ENCODE peak calls at places on chromosomes 7 and 10, in eight cellular contexts. R, L, T, V, C, W, H and G are unnamed samples.

GRCh38 chr7:44713680-44714335 is 34.8 kb upstream of the ZMIZ2 start:
- DNase-seq in R (no peak), L (no peak), T (no peak), V (no peak), C (no peak), W (no peak), H (no peak), G (no peak)

GRCh38 chr7:105802611-105803520 is 73.5 kb downstream of the ATXN7L1 start:
- DNase-seq in R (no peak), L (no peak), T (no peak), V (no peak), C (no peak), W (no peak), H (no peak), G (peak)

GRCh38 chr7:150378853-150379589 is at the start of gene ZNF775:
- DNase-seq in R (peak), L (peak), T (peak), V (peak), C (peak), W (peak), H (peak), G (peak)

GRCh38 chr10:55500931-55501559 is 700.0 kb upstream of the PCDH15 start:
- DNase-seq in R (no peak), L (peak), T (peak), V (no peak), C (no peak), W (peak), H (no peak), G (peak)

GRCh38 chr7:71482284-71482683 is 350.3 kb downstream of the GALNT17 start:
- DNase-seq in R (no peak), L (no peak), T (no peak), V (no peak), C (no peak), W (no peak), H (no peak), G (no peak)

GRCh38 chr7:47944536-47945260 is 3.6 kb downstream of the PKD1L1 start:
- DNase-seq in R (no peak), L (no peak), T (no peak), V (no peak), C (no peak), W (no peak), H (no peak), G (no peak)

GRCh38 chr7:32167256-32167655 is 97.0 kb upstream of the PDE1C start:
- DNase-seq in R (no peak), L (no peak), T (no peak), V (no peak), C (no peak), W (no peak), H (no peak), G (no peak)

GRCh38 chr10:112379635-112380296 is 5.8 kb downstream of the ACSL5 start:
- DNase-seq in R (no peak), L (no peak), T (no peak), V (no peak), C (peak), W (no peak), H (no peak), G (peak)

GRCh38 chr10:91642831-91643692 is 10.2 kb upstream of the PPP1R3C start:
- DNase-seq in R (no peak), L (no peak), T (no peak), V (no peak), C (no peak), W (no peak), H (no peak), G (no peak)

GRCh38 chr7:112789824-112790650 is at the start of gene TMEM168:
- DNase-seq in R (peak), L (peak), T (peak), V (peak), C (peak), W (peak), H (peak), G (peak)

GRCh38 chr10:18400201-18400910 is 251.0 kb downstream of the NSUN6 start:
- DNase-seq in R (no peak), L (no peak), T (peak), V (no peak), C (peak), W (peak), H (no peak), G (peak)

GRCh38 chr10:67925449-67926005 is 41.1 kb downstream of the SIRT1 start:
- DNase-seq in R (no peak), L (no peak), T (no peak), V (no peak), C (no peak), W (no peak), H (no peak), G (no peak)

GRCh38 chr7:100678291-100678984 is 4.9 kb downstream of the GNB2 start:
- DNase-seq in R (no peak), L (no peak), T (no peak), V (no peak), C (peak), W (no peak), H (no peak), G (no peak)

GRCh38 chr7:44052771-44053365 is 8.4 kb downstream of the DBNL start:
- DNase-seq in R (peak), L (no peak), T (no peak), V (peak), C (peak), W (no peak), H (no peak), G (no peak)

GRCh38 chr10:52390388-52390787 is 76.3 kb downstream of the DKK1 start:
- DNase-seq in R (no peak), L (no peak), T (no peak), V (no peak), C (no peak), W (no peak), H (no peak), G (no peak)

GRCh38 chr10:104337985-104338735 is at the start of gene ITPRIP:
- DNase-seq in R (peak), L (no peak), T (peak), V (peak), C (peak), W (peak), H (peak), G (peak)

GRCh38 chr10:116771891-116772290 is 29.5 kb upstream of the HSPA12A start:
- DNase-seq in R (peak), L (no peak), T (no peak), V (no peak), C (no peak), W (no peak), H (no peak), G (no peak)

GRCh38 chr10:104199567-104199966 is 32.6 kb downstream of the CFAP43 start:
- DNase-seq in R (no peak), L (no peak), T (no peak), V (no peak), C (no peak), W (no peak), H (no peak), G (no peak)

GRCh38 chr7:14761506-14762296 is 140.8 kb downstream of the DGKB start:
- DNase-seq in R (no peak), L (peak), T (no peak), V (peak), C (peak), W (no peak), H (no peak), G (no peak)

GRCh38 chr10:129730272-129730992 is 233.6 kb downstream of the EBF3 start:
- DNase-seq in R (no peak), L (no peak), T (no peak), V (no peak), C (no peak), W (no peak), H (no peak), G (no peak)

GRCh38 chr7:50497068-50497642 is 47.0 kb upstream of the FIGNL1 start:
- DNase-seq in R (no peak), L (no peak), T (no peak), V (no peak), C (peak), W (no peak), H (no peak), G (no peak)

GRCh38 chr7:151008143-151008510 is 16.2 kb downstream of the ATG9B start:
- DNase-seq in R (no peak), L (no peak), T (no peak), V (no peak), C (no peak), W (no peak), H (no peak), G (no peak)

GRCh38 chr7:158374586-158374985 is 213.0 kb downstream of the PTPRN2 start:
- DNase-seq in R (no peak), L (no peak), T (no peak), V (no peak), C (no peak), W (no peak), H (no peak), G (no peak)

GRCh38 chr10:71263376-71263775 is 51.0 kb downstream of the UNC5B start:
- DNase-seq in R (no peak), L (no peak), T (no peak), V (no peak), C (no peak), W (peak), H (no peak), G (no peak)

GRCh38 chr10:73424478-73424877 is 8.9 kb downstream of the MSS51 start:
- DNase-seq in R (no peak), L (no peak), T (no peak), V (no peak), C (no peak), W (no peak), H (no peak), G (no peak)

GRCh38 chr10:18164771-18165361 is 24.6 kb downstream of the CACNB2 start:
- DNase-seq in R (no peak), L (no peak), T (no peak), V (peak), C (no peak), W (no peak), H (no peak), G (no peak)

GRCh38 chr10:98168766-98169165 is 34.3 kb downstream of the R3HCC1L start:
- DNase-seq in R (no peak), L (no peak), T (no peak), V (no peak), C (no peak), W (peak), H (no peak), G (no peak)

GRCh38 chr7:117682681-117683385 is 190.4 kb downstream of the CTTNBP2 start:
- DNase-seq in R (no peak), L (no peak), T (no peak), V (no peak), C (peak), W (peak), H (no peak), G (no peak)

GRCh38 chr7:128948976-128949760 is 11.4 kb downstream of the IRF5 start:
- DNase-seq in R (no peak), L (no peak), T (no peak), V (no peak), C (no peak), W (no peak), H (no peak), G (no peak)

GRCh38 chr10:98374176-98374969 is 40.6 kb downstream of the PYROXD2 start:
- DNase-seq in R (no peak), L (peak), T (no peak), V (no peak), C (no peak), W (no peak), H (no peak), G (peak)

GRCh38 chr7:71601840-71602239 is 469.9 kb downstream of the GALNT17 start:
- DNase-seq in R (no peak), L (no peak), T (peak), V (no peak), C (no peak), W (no peak), H (no peak), G (no peak)

DNA sequence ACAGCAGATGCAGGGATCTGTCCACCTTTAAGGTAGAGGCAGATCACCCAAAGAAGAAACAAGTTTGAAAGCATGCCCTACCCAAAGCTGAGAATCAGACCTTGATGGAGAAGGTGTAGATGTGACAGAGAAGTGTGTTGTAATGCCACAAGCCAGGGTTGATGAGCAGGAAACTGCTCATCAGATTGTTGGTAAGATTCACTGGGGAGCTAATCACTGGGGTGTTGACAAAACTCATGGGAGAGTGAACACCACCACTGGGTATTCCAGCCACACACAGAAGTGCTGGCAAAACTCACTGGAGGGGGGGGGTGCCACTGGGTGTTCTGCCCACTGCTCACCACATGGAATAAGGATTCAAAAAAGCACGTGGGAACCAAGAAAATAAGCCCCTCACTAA is 95.2 kb downstream of the IQUB start:
- DNase-seq in R (no peak), L (no peak), T (no peak), V (no peak), C (no peak), W (no peak), H (no peak), G (no peak)
- TF ChIP-seq CTCF in R (no peak), L (no peak), T (no peak), V (no peak), C (no peak), W (no peak), H (no peak), G (no peak)

GRCh38 chr10:119652361-119652760 is 1.2 kb downstream of the BAG3 start:
- DNase-seq in R (no peak), L (peak), T (no peak), V (no peak), C (no peak), W (no peak), H (no peak), G (peak)
- TF ChIP-seq CTCF in R (no peak), L (peak), T (peak), V (peak), C (no peak), W (peak), H (peak), G (no peak)

GRCh38 chr10:32713560-32713959 is 244.5 kb downstream of the ITGB1 start:
- DNase-seq in R (no peak), L (no peak), T (no peak), V (no peak), C (no peak), W (peak), H (no peak), G (no peak)
- TF ChIP-seq CTCF in R (no peak), L (peak), T (no peak), V (no peak), C (no peak), W (no peak), H (no peak), G (no peak)

GRCh38 chr7:34281260-34281659 is 375.9 kb downstream of the BMPER start:
- DNase-seq in R (no peak), L (no peak), T (no peak), V (no peak), C (peak), W (peak), H (no peak), G (peak)
- TF ChIP-seq CTCF in R (no peak), L (no peak), T (no peak), V (no peak), C (peak), W (peak), H (no peak), G (peak)

GRCh38 chr10:43605850-43606322 is 352 bp upstream of the ZNF485 start:
- DNase-seq in R (no peak), L (no peak), T (no peak), V (no peak), C (no peak), W (peak), H (no peak), G (no peak)

GRCh38 chr10:43610636-43611035 is 4.4 kb downstream of the ZNF485 start:
- DNase-seq in R (no peak), L (no peak), T (no peak), V (no peak), C (no peak), W (no peak), H (no peak), G (no peak)

GRCh38 chr10:43607199-43607573 is 948 bp downstream of the ZNF485 start:
- DNase-seq in R (no peak), L (no peak), T (no peak), V (no peak), C (no peak), W (no peak), H (no peak), G (no peak)

DNA sequence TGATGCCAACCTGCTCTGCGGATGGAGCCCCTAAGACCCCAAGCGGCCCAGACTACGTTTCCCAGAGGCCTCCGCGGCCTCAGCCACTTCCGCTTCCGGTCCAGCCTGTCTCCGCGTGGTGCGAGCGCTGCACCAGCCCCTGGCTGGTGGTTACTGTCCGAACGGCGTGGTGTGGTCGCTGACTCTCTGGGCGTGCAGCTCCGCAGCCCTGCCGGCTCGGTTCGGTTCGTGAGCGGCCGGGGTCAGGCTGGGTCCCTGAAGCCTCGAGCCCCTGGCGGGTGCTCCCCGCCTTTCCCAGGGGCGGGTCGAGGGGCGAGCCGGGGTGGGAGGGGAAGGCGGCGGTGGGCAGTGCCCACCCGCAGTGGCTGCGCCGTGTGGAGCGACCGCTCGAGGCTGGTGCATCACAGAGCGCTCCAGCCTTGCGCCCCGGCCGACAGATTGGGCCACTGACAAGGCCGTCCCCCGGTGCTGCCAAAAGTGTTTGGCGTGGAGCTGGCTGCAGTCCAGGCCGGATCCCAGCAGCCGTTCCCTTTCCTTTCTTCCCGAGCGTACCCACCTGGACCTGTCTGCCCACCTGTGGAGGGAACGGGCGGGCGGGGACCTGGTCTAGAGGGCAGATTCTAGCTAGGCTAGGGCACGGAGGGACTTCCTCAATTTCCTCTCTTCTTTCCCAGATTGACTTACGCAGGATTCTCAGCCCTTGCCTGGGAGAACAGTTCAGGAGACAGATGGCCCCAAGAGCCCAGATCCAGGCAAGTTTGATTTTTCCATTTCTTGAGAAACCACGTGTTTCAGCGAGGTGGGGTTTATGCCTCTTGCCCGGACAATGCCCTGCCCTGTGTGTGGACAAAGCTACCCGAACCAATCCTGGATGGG is at the start of gene ZNF485:
- DNase-seq in R (peak), L (peak), T (peak), V (peak), C (peak), W (peak), H (peak), G (peak)
- TF ChIP-seq CTCF in R (no peak), L (no peak), T (no peak), V (peak), C (no peak), W (no peak), H (no peak), G (no peak)

GRCh38 chr7:29989257-29989995 is at the start of gene SCRN1:
- DNase-seq in R (no peak), L (no peak), T (peak), V (peak), C (peak), W (peak), H (no peak), G (peak)
- TF ChIP-seq CTCF in R (peak), L (no peak), T (no peak), V (peak), C (peak), W (no peak), H (no peak), G (no peak)

GRCh38 chr7:152894295-152895170 is 135.0 kb downstream of the ACTR3B start:
- DNase-seq in R (no peak), L (no peak), T (peak), V (no peak), C (no peak), W (peak), H (no peak), G (peak)
- TF ChIP-seq CTCF in R (peak), L (peak), T (peak), V (peak), C (peak), W (peak), H (peak), G (peak)

GRCh38 chr7:17646181-17646956 is 293.9 kb downstream of the SNX13 start:
- DNase-seq in R (no peak), L (no peak), T (no peak), V (no peak), C (no peak), W (peak), H (no peak), G (peak)
- TF ChIP-seq CTCF in R (peak), L (peak), T (no peak), V (peak), C (no peak), W (peak), H (no peak), G (peak)

DNA sequence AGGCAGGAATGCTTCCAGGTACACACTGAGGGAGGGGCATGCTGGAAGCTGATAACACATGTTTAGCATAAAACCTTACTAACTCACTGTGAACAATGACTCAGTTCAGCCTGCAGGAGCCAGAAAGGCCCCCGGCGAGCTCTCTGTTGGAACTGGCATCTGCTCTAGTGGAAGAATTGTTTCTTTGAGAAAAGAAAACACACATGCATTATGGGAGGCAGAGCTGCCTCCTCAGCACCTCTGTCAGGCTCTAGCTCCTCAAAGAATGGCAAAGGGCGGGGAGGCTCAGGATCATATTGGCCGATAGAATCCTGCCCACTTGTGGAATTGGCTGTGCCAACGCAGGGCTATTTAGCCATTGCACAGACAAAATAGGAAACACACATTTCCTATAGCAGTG is 338.3 kb downstream of the CXCL12 start:
- DNase-seq in R (no peak), L (no peak), T (peak), V (no peak), C (no peak), W (no peak), H (no peak), G (no peak)
- TF ChIP-seq CTCF in R (no peak), L (no peak), T (peak), V (no peak), C (no peak), W (no peak), H (no peak), G (no peak)

GRCh38 chr7:29239638-29240037 is 45.1 kb downstream of the CHN2 start:
- DNase-seq in R (no peak), L (no peak), T (no peak), V (no peak), C (no peak), W (peak), H (no peak), G (peak)
- TF ChIP-seq CTCF in R (no peak), L (peak), T (peak), V (no peak), C (peak), W (peak), H (peak), G (peak)